ENCODE peak calls at places on chromosomes 2 and 18, in six cellular contexts. One of them, this sample, is unnamed. For H3K27me3 and H3K36me3, the result is how much of the 10 kb centered on the place peaks cover.

GRCh38 chr2:151562398-151562797 is 152.7 kb downstream of the RIF1 start:
- DNase-seq in IMR-90: no peak
- DNase-seq in colonic mucosa: no peak
- DNase-seq in cardiac muscle cell: no peak
- DNase-seq in mesenchymal stem cell: no peak
- DNase-seq in stomach: no peak
- DNase-seq in this sample: no peak

GRCh38 chr2:47043142-47043890 is 111.8 kb downstream of the STPG4 start:
- DNase-seq in IMR-90: peak
- DNase-seq in colonic mucosa: no peak
- DNase-seq in cardiac muscle cell: no peak
- DNase-seq in mesenchymal stem cell: peak
- DNase-seq in stomach: no peak
- DNase-seq in this sample: peak

GRCh38 chr2:53234548-53234903 is 533.1 kb upstream of the CHAC2 start:
- DNase-seq in IMR-90: peak
- DNase-seq in colonic mucosa: peak
- DNase-seq in cardiac muscle cell: no peak
- DNase-seq in mesenchymal stem cell: no peak
- DNase-seq in stomach: no peak
- DNase-seq in this sample: no peak

GRCh38 chr2:20565623-20566236 is 85.2 kb downstream of the HS1BP3 start:
- DNase-seq in IMR-90: no peak
- DNase-seq in colonic mucosa: no peak
- DNase-seq in cardiac muscle cell: no peak
- DNase-seq in mesenchymal stem cell: peak
- DNase-seq in stomach: no peak
- DNase-seq in this sample: peak

GRCh38 chr2:128390991-128391630 is 72.4 kb upstream of the HS6ST1 start:
- DNase-seq in IMR-90: no peak
- DNase-seq in colonic mucosa: no peak
- DNase-seq in cardiac muscle cell: no peak
- DNase-seq in mesenchymal stem cell: no peak
- DNase-seq in stomach: peak
- DNase-seq in this sample: no peak

GRCh38 chr18:58045265-58046086 is 1.4 kb downstream of the NEDD4L start:
- DNase-seq in IMR-90: peak
- DNase-seq in colonic mucosa: peak
- DNase-seq in cardiac muscle cell: peak
- DNase-seq in mesenchymal stem cell: peak
- DNase-seq in stomach: peak
- DNase-seq in this sample: peak

GRCh38 chr18:25727281-25727680 is 363.1 kb downstream of the SS18 start:
- DNase-seq in IMR-90: peak
- DNase-seq in colonic mucosa: no peak
- DNase-seq in cardiac muscle cell: no peak
- DNase-seq in mesenchymal stem cell: peak
- DNase-seq in stomach: no peak
- DNase-seq in this sample: no peak

GRCh38 chr2:8573234-8573941 is 108.5 kb upstream of the ID2 start:
- DNase-seq in IMR-90: no peak
- DNase-seq in colonic mucosa: peak
- DNase-seq in cardiac muscle cell: no peak
- DNase-seq in mesenchymal stem cell: no peak
- DNase-seq in stomach: peak
- DNase-seq in this sample: no peak

GRCh38 chr18:25058520-25058919 is 293.4 kb downstream of the ZNF521 start:
- DNase-seq in IMR-90: no peak
- DNase-seq in colonic mucosa: no peak
- DNase-seq in cardiac muscle cell: no peak
- DNase-seq in mesenchymal stem cell: no peak
- DNase-seq in stomach: no peak
- DNase-seq in this sample: no peak

GRCh38 chr2:25707927-25708326 is 34.5 kb upstream of the DTNB start:
- DNase-seq in IMR-90: no peak
- DNase-seq in colonic mucosa: no peak
- DNase-seq in cardiac muscle cell: no peak
- DNase-seq in mesenchymal stem cell: no peak
- DNase-seq in stomach: no peak
- DNase-seq in this sample: no peak

GRCh38 chr18:58013241-58014211 is 30.5 kb upstream of the NEDD4L start:
- DNase-seq in IMR-90: peak
- DNase-seq in colonic mucosa: peak
- DNase-seq in cardiac muscle cell: no peak
- DNase-seq in mesenchymal stem cell: no peak
- DNase-seq in stomach: peak
- DNase-seq in this sample: peak

GRCh38 chr2:43184339-43184895 is 42.0 kb downstream of the ZFP36L2 start:
- DNase-seq in IMR-90: peak
- DNase-seq in colonic mucosa: peak
- DNase-seq in cardiac muscle cell: no peak
- DNase-seq in mesenchymal stem cell: peak
- DNase-seq in stomach: no peak
- DNase-seq in this sample: no peak

GRCh38 chr2:120441744-120442471 is 96.0 kb downstream of the INHBB start:
- DNase-seq in IMR-90: peak
- DNase-seq in colonic mucosa: peak
- DNase-seq in cardiac muscle cell: peak
- DNase-seq in mesenchymal stem cell: no peak
- DNase-seq in stomach: peak
- DNase-seq in this sample: peak

GRCh38 chr2:122011493-122012270 is 256.2 kb downstream of the TSN start:
- DNase-seq in IMR-90: peak
- DNase-seq in colonic mucosa: no peak
- DNase-seq in cardiac muscle cell: no peak
- DNase-seq in mesenchymal stem cell: no peak
- DNase-seq in stomach: no peak
- DNase-seq in this sample: no peak

GRCh38 chr2:55107428-55107827 is 57.2 kb upstream of the RTN4 start:
- DNase-seq in IMR-90: no peak
- DNase-seq in colonic mucosa: no peak
- DNase-seq in cardiac muscle cell: peak
- DNase-seq in mesenchymal stem cell: peak
- DNase-seq in stomach: no peak
- DNase-seq in this sample: no peak

GRCh38 chr2:67091681-67092080 is 305.5 kb upstream of the ETAA1 start:
- DNase-seq in IMR-90: no peak
- DNase-seq in colonic mucosa: no peak
- DNase-seq in cardiac muscle cell: no peak
- DNase-seq in mesenchymal stem cell: no peak
- DNase-seq in stomach: no peak
- DNase-seq in this sample: no peak

GRCh38 chr2:70596739-70597138 is 43.1 kb upstream of the TGFA start:
- DNase-seq in IMR-90: no peak
- DNase-seq in colonic mucosa: no peak
- DNase-seq in cardiac muscle cell: no peak
- DNase-seq in mesenchymal stem cell: peak
- DNase-seq in stomach: no peak
- DNase-seq in this sample: no peak

GRCh38 chr2:120331903-120332302 is 14.0 kb upstream of the INHBB start:
- DNase-seq in IMR-90: peak
- DNase-seq in colonic mucosa: no peak
- DNase-seq in cardiac muscle cell: no peak
- DNase-seq in mesenchymal stem cell: no peak
- DNase-seq in stomach: no peak
- DNase-seq in this sample: no peak

DNA sequence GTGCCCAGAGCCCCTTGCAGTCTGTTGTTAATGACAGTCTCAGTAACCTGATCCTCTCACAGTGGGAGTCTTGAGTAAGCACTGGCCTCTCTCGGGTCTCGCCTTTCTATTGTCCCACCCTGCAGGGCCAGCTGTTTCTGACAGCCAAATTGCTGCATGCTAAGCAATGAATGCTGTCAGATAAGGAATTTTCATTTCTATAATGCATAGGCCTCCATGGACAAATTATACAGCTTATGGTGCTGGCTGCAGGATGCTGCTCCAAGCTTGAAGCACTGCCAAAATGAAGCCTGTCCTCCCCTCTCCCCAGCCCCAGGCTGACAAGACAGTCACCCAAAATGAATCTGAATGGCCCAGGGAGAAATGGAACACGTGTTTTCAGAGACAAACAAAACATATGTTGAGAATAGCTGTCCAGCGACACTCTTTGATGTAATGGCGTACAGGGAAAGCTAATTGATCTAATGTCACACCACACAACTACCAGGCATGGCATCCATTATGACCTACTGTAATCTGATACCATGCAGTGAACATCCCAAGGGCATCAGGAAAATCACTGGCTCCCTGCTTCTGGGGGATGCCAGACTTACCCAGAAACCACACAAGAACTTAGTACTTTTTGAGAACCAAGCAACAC is 36.8 kb downstream of the ACVR1 start:
- DNase-seq in IMR-90: peak
- DNase-seq in colonic mucosa: no peak
- DNase-seq in cardiac muscle cell: peak
- DNase-seq in mesenchymal stem cell: peak
- DNase-seq in stomach: no peak
- DNase-seq in this sample: no peak
- H3K27ac ChIP-seq in IMR-90: peak
- H3K27ac ChIP-seq in colonic mucosa: peak
- H3K27ac ChIP-seq in cardiac muscle cell: peak
- H3K27ac ChIP-seq in mesenchymal stem cell: peak
- H3K27ac ChIP-seq in stomach: peak
- H3K27ac ChIP-seq in this sample: no peak

GRCh38 chr2:173402405-173402974 is 47.8 kb downstream of the CDCA7 start:
- DNase-seq in IMR-90: peak
- DNase-seq in colonic mucosa: peak
- DNase-seq in cardiac muscle cell: peak
- DNase-seq in mesenchymal stem cell: peak
- DNase-seq in stomach: peak
- DNase-seq in this sample: peak
- H3K27me3 ChIP-seq in IMR-90: half or more
- H3K27me3 ChIP-seq in colonic mucosa: under half
- H3K27me3 ChIP-seq in cardiac muscle cell: under half
- H3K27me3 ChIP-seq in mesenchymal stem cell: under half
- H3K27me3 ChIP-seq in stomach: half or more
- H3K27me3 ChIP-seq in this sample: under half

GRCh38 chr2:149420053-149420963 is 89.9 kb downstream of the LYPD6 start:
- DNase-seq in IMR-90: no peak
- DNase-seq in colonic mucosa: peak
- DNase-seq in cardiac muscle cell: peak
- DNase-seq in mesenchymal stem cell: peak
- DNase-seq in stomach: no peak
- DNase-seq in this sample: no peak

GRCh38 chr2:149422991-149423338 is 92.6 kb downstream of the LYPD6 start:
- DNase-seq in IMR-90: no peak
- DNase-seq in colonic mucosa: no peak
- DNase-seq in cardiac muscle cell: no peak
- DNase-seq in mesenchymal stem cell: no peak
- DNase-seq in stomach: no peak
- DNase-seq in this sample: no peak

GRCh38 chr2:149421791-149422190 is 91.4 kb downstream of the LYPD6 start:
- DNase-seq in IMR-90: no peak
- DNase-seq in colonic mucosa: no peak
- DNase-seq in cardiac muscle cell: no peak
- DNase-seq in mesenchymal stem cell: no peak
- DNase-seq in stomach: no peak
- DNase-seq in this sample: no peak

GRCh38 chr2:149422337-149422990 is 92.1 kb downstream of the LYPD6 start:
- DNase-seq in IMR-90: peak
- DNase-seq in colonic mucosa: no peak
- DNase-seq in cardiac muscle cell: no peak
- DNase-seq in mesenchymal stem cell: peak
- DNase-seq in stomach: no peak
- DNase-seq in this sample: no peak

GRCh38 chr2:149423633-149424032 is 93.2 kb downstream of the LYPD6 start:
- DNase-seq in IMR-90: no peak
- DNase-seq in colonic mucosa: no peak
- DNase-seq in cardiac muscle cell: no peak
- DNase-seq in mesenchymal stem cell: no peak
- DNase-seq in stomach: no peak
- DNase-seq in this sample: no peak
- H3K36me3 ChIP-seq in IMR-90: under half
- H3K36me3 ChIP-seq in colonic mucosa: under half
- H3K36me3 ChIP-seq in cardiac muscle cell: under half
- H3K36me3 ChIP-seq in mesenchymal stem cell: under half
- H3K36me3 ChIP-seq in stomach: under half
- H3K36me3 ChIP-seq in this sample: under half

GRCh38 chr2:45261746-45262145 is 252.5 kb upstream of the SIX2 start:
- DNase-seq in IMR-90: no peak
- DNase-seq in colonic mucosa: no peak
- DNase-seq in cardiac muscle cell: peak
- DNase-seq in mesenchymal stem cell: no peak
- DNase-seq in stomach: no peak
- DNase-seq in this sample: no peak
- H3K27ac ChIP-seq in IMR-90: no peak
- H3K27ac ChIP-seq in colonic mucosa: no peak
- H3K27ac ChIP-seq in cardiac muscle cell: no peak
- H3K27ac ChIP-seq in mesenchymal stem cell: no peak
- H3K27ac ChIP-seq in stomach: no peak
- H3K27ac ChIP-seq in this sample: no peak

GRCh38 chr2:176066645-176067586 is 16.8 kb downstream of the EVX2 start:
- DNase-seq in IMR-90: no peak
- DNase-seq in colonic mucosa: no peak
- DNase-seq in cardiac muscle cell: no peak
- DNase-seq in mesenchymal stem cell: no peak
- DNase-seq in stomach: no peak
- DNase-seq in this sample: no peak
- H3K27me3 ChIP-seq in IMR-90: half or more
- H3K27me3 ChIP-seq in colonic mucosa: under half
- H3K27me3 ChIP-seq in cardiac muscle cell: half or more
- H3K27me3 ChIP-seq in mesenchymal stem cell: half or more
- H3K27me3 ChIP-seq in stomach: half or more
- H3K27me3 ChIP-seq in this sample: under half

DNA sequence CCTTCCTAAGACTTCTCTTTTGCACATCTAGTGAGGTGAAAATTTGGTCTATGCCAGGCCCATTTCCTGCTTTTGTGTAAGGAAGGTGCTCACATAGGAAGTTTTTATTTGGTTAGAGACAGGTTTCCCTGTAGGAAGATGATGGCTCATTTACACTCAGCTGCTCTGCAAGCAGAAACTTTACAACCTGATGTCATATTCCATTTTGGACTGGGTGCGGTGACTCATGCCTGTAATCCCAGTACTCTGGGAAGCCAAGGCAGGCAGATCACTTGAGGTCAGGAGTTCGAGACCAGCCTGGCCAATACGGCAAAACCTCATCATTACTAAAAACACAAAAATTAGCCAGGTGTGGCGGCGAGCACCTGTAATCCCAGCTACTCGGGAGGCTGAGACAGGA is 35.8 kb downstream of the CASP10 start:
- DNase-seq in IMR-90: peak
- DNase-seq in colonic mucosa: peak
- DNase-seq in cardiac muscle cell: no peak
- DNase-seq in mesenchymal stem cell: no peak
- DNase-seq in stomach: no peak
- DNase-seq in this sample: no peak
- H3K36me3 ChIP-seq in IMR-90: under half
- H3K36me3 ChIP-seq in colonic mucosa: under half
- H3K36me3 ChIP-seq in cardiac muscle cell: under half
- H3K36me3 ChIP-seq in mesenchymal stem cell: under half
- H3K36me3 ChIP-seq in stomach: under half
- H3K36me3 ChIP-seq in this sample: under half

This sample was measured in testis.